ENCODE peak calls at places on chromosomes 3 and 15, in four cellular contexts. I is OCI-LY7, K is H9, Z is neural progenitor cell. D is an unnamed sample.

GRCh38 chr3:46664188-46664970 is 29.1 kb downstream of the ALS2CL start:
- DNase-seq in I (no peak), K (peak; percentile 19), Z (no peak), D (no peak)

GRCh38 chr3:63687569-63688233 is 35.2 kb downstream of the SNTN start:
- DNase-seq in I (no peak), K (no peak), Z (peak; percentile 94), D (no peak)

GRCh38 chr3:129027544-129027880 is 26.4 kb downstream of the EFCC1 start:
- DNase-seq in I (no peak), K (no peak), Z (no peak), D (no peak)

GRCh38 chr3:157633241-157633640 is 130.0 kb upstream of the VEPH1 start:
- DNase-seq in I (no peak), K (no peak), Z (no peak), D (no peak)

GRCh38 chr3:48429416-48430358 is at the start of gene PLXNB1:
- DNase-seq in I (peak; percentile 58), K (peak; percentile 97), Z (peak; percentile 92), D (no peak)

GRCh38 chr3:29649815-29650547 is 369.1 kb downstream of the RBMS3 start:
- DNase-seq in I (no peak), K (no peak), Z (no peak), D (no peak)

GRCh38 chr3:150666167-150666566 is 37.6 kb downstream of the ERICH6 start:
- DNase-seq in I (no peak), K (no peak), Z (no peak), D (no peak)

GRCh38 chr15:64841258-64842098 is at the start of gene PLEKHO2:
- DNase-seq in I (peak; percentile 94), K (peak; percentile 99), Z (peak; percentile 98), D (peak; percentile 63)

GRCh38 chr3:11134794-11135193 is 19.5 kb upstream of the HRH1 start:
- DNase-seq in I (no peak), K (no peak), Z (no peak), D (no peak)

GRCh38 chr15:41961014-41961518 is 11.3 kb downstream of the EHD4 start:
- DNase-seq in I (no peak), K (no peak), Z (no peak), D (no peak)

GRCh38 chr15:90479656-90480055 is 50.1 kb upstream of the CRTC3 start:
- DNase-seq in I (no peak), K (no peak), Z (no peak), D (peak; percentile 32)

GRCh38 chr15:90483012-90483307 is 46.8 kb upstream of the CRTC3 start:
- DNase-seq in I (no peak), K (no peak), Z (no peak), D (no peak)

GRCh38 chr15:90481023-90481422 is 48.7 kb upstream of the CRTC3 start:
- DNase-seq in I (peak; percentile 36), K (no peak), Z (no peak), D (no peak)

GRCh38 chr15:90483640-90484039 is 46.1 kb upstream of the CRTC3 start:
- DNase-seq in I (no peak), K (no peak), Z (no peak), D (no peak)

DNA sequence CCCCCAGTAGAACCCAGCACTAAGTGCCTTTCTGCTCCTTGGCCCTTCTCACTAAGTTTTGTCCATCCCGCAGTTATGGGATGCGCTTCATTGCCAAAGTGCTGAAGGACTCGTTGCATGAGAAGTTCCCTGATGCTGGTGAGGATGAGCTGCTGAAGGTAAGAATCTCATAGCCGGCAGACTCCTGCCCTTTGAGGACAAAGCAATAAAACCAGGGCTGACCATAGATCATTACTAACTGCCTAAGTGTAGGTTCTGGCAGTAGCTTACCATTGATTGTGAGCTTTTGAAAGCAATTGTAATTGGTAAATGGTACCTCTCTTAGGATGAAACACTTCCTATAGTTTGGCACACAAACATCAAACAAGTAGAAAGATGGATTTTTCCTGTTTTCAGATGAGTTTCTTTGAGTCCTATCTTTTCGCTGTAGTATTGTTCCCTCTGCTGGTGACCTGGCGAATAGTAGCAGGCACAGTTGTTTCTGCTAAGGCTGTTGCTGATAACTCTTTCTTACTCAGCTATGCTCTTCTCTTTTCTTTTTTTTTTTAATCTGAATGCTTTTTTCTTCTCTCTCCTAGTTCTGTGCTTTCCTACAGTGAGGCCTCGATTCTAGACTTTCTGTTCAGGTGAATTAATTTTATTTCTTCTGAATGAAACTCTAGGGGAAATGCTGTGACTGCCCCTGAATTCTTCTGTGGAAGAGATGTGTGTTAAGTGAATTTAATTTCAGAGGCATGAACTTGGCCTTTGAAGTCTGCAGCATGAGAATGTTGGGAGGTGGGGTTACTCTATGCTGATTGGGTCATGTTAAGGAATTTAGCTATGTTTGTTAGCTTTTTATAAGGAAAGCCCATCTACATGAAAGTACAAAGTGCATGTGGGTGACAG is 47.4 kb upstream of the CRTC3 start:
- DNase-seq in I (peak; percentile 60), K (peak; percentile 41), Z (peak; percentile 59), D (no peak)
- TF ChIP-seq CTCF in I (peak; percentile 94), K (peak; percentile 89), Z (peak; percentile 90), D (peak; percentile 66)

GRCh38 chr15:75307778-75308390 is 25.2 kb downstream of the GOLGA6D start:
- DNase-seq in I (peak; percentile 37), K (peak; percentile 88), Z (peak; percentile 62), D (no peak)
- TF ChIP-seq CTCF in I (peak; percentile 70), K (peak; percentile 89), Z (peak; percentile 48), D (peak; percentile 55)

GRCh38 chr3:24365168-24365567 is 129.5 kb downstream of the THRB start:
- DNase-seq in I (no peak), K (no peak), Z (no peak), D (peak; percentile 94)
- TF ChIP-seq CTCF in I (no peak), K (no peak), Z (no peak), D (peak; percentile 25)

DNA sequence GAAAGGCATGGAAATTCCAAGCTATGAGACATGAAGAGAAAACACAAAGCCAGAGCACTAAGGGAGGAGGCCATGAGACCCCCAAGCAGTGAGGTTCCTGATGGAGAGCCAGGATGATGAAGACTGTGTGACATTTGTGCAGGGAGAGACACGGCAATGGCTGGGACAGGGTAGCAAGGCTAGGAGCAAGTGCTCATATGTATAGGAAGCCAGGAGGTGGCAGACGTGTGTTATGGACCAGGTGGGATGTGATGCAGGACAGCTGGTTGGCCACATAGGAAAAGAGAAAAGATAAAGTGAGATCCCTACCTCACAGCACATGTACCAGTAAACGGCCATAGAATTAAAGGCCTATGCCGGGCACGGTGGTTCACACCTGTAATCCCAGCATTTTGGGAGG is 112.7 kb downstream of the APBA2 start:
- DNase-seq in I (no peak), K (no peak), Z (no peak), D (no peak)
- TF ChIP-seq CTCF in I (no peak), K (peak; percentile 23), Z (no peak), D (no peak)

D was measured in kidney epithelial cell.